ENCODE peak calls at places on chromosomes 2 and 18, in four cellular contexts. Q, N, R and A are unnamed samples.
A peak's percentile ranks its signal among the peaks of the same experiment; 100 is the strongest.

GRCh38 chr2:237697586-237698337 is 70.4 kb downstream of the LRRFIP1 start:
- DNase-seq in N (no peak), Q (no peak), R (no peak), A (no peak)

GRCh38 chr2:199457147-199458016 is at the start of gene SATB2:
- DNase-seq in Q (no peak), N (no peak), R (no peak), A (no peak)

GRCh38 chr18:57624988-57625387 is 3.4 kb upstream of the NARS1 start:
- DNase-seq in Q (no peak), N (no peak), R (peak; percentile 12), A (no peak)

GRCh38 chr2:120587997-120588336 is 147.7 kb upstream of the GLI2 start:
- DNase-seq in R (no peak), Q (no peak), N (no peak), A (no peak)

GRCh38 chr2:233691443-233692433 is 952 bp upstream of the UGT1A6 start:
- DNase-seq in R (no peak), Q (no peak), N (no peak), A (no peak)

GRCh38 chr2:148122788-148123187 is 101.9 kb downstream of the MBD5 start:
- DNase-seq in Q (no peak), R (no peak), N (no peak), A (no peak)

GRCh38 chr2:80117401-80117800 is 187.2 kb downstream of the LRRTM1 start:
- DNase-seq in N (no peak), R (no peak), Q (no peak), A (no peak)

GRCh38 chr2:68751397-68752339 is 17.1 kb downstream of the ARHGAP25 start:
- DNase-seq in Q (peak; percentile 28), N (peak; percentile 35), R (peak; percentile 60), A (peak; percentile 36)

GRCh38 chr2:37612382-37612781 is 59.1 kb downstream of the CDC42EP3 start:
- DNase-seq in Q (no peak), N (no peak), R (no peak), A (no peak)

GRCh38 chr2:211103989-211104388 is 547.6 kb downstream of the CPS1 start:
- DNase-seq in N (no peak), R (no peak), Q (no peak), A (no peak)

GRCh38 chr2:195317533-195317932 is 339.5 kb upstream of the SLC39A10 start:
- DNase-seq in R (no peak), N (no peak), Q (no peak), A (no peak)

GRCh38 chr2:1480671-1481076 is 67.4 kb downstream of the TPO start:
- DNase-seq in R (no peak), N (no peak), Q (no peak), A (no peak)

GRCh38 chr2:234952270-234953115 is 676 bp downstream of the SH3BP4 start:
- DNase-seq in Q (no peak), R (no peak), N (no peak), A (peak; percentile 33)

GRCh38 chr18:8176554-8176953 is 432.7 kb upstream of the RAB12 start:
- DNase-seq in R (no peak), N (no peak), Q (no peak), A (no peak)

GRCh38 chr2:175872716-175873115 is 129.4 kb downstream of the LNPK start:
- DNase-seq in Q (no peak), N (no peak), R (no peak), A (no peak)

GRCh38 chr2:159144776-159145614 is 141.5 kb downstream of the WDSUB1 start:
- DNase-seq in N (no peak), Q (no peak), R (no peak), A (no peak)

GRCh38 chr2:239727776-239728600 is 297.2 kb downstream of the NDUFA10 start:
- DNase-seq in N (no peak), Q (no peak), R (no peak), A (peak; percentile 72)

GRCh38 chr2:119681868-119682220 is 2.8 kb downstream of the TMEM177 start:
- DNase-seq in Q (no peak), R (no peak), N (no peak), A (no peak)

GRCh38 chr18:48581206-48581605 is 42.4 kb downstream of the CTIF start:
- DNase-seq in Q (no peak), R (no peak), N (no peak), A (no peak)

GRCh38 chr2:100292022-100292580 is 30.2 kb downstream of the LONRF2 start:
- DNase-seq in Q (no peak), N (no peak), R (peak; percentile 28), A (no peak)

GRCh38 chr2:16254356-16254965 is 314.1 kb downstream of the MYCN start:
- DNase-seq in N (no peak), Q (no peak), R (no peak), A (no peak)

GRCh38 chr2:240687741-240688562 is 3.7 kb upstream of the AQP12A start:
- DNase-seq in Q (no peak), N (no peak), R (no peak), A (no peak)

GRCh38 chr2:234676109-234676858 is 179.4 kb upstream of the ARL4C start:
- DNase-seq in Q (peak; percentile 88), R (no peak), N (no peak), A (no peak)

GRCh38 chr2:160426604-160427003 is 67.0 kb downstream of the RBMS1 start:
- DNase-seq in N (no peak), R (no peak), Q (no peak), A (no peak)

GRCh38 chr18:6013101-6013790 is 117.9 kb upstream of the TMEM200C start:
- DNase-seq in N (no peak), R (no peak), Q (no peak), A (no peak)

GRCh38 chr2:16553222-16553621 is 112.4 kb downstream of the CYRIA start:
- DNase-seq in N (no peak), Q (no peak), R (no peak), A (no peak)

GRCh38 chr2:85953476-85953875 is 64.7 kb upstream of the ST3GAL5 start:
- DNase-seq in R (peak; percentile 22), Q (no peak), N (no peak), A (no peak)

GRCh38 chr2:133326651-133327397 is 241.4 kb downstream of the NCKAP5 start:
- DNase-seq in R (no peak), N (no peak), Q (no peak), A (no peak)

GRCh38 chr18:76699923-76700322 is 122.4 kb upstream of the ZNF236 start:
- DNase-seq in R (no peak), N (no peak), Q (no peak), A (no peak)

GRCh38 chr2:53252115-53252514 is 515.5 kb upstream of the CHAC2 start:
- DNase-seq in Q (no peak), N (no peak), R (no peak), A (no peak)

GRCh38 chr2:29259221-29259620 is 144.0 kb downstream of the CLIP4 start:
- DNase-seq in Q (no peak), R (no peak), N (no peak), A (no peak)

GRCh38 chr18:7541835-7542234 is 25.3 kb upstream of the PTPRM start:
- DNase-seq in N (no peak), Q (no peak), R (no peak), A (no peak)

GRCh38 chr18:49863769-49864615 is 50.7 kb upstream of the ACAA2 start:
- DNase-seq in Q (no peak), N (no peak), R (no peak), A (no peak)

GRCh38 chr2:177075254-177075653 is 137.3 kb upstream of the HNRNPA3 start:
- DNase-seq in N (no peak), Q (no peak), R (no peak), A (no peak)

GRCh38 chr18:67783215-67783946 is 266.9 kb upstream of the DSEL start:
- DNase-seq in R (peak; percentile 59), N (no peak), Q (no peak), A (no peak)

GRCh38 chr2:161165266-161165665 is 5.0 kb downstream of the TANK start:
- DNase-seq in R (no peak), N (no peak), Q (no peak), A (no peak)

GRCh38 chr2:235774153-235774552 is 280.3 kb downstream of the AGAP1 start:
- DNase-seq in N (no peak), R (no peak), Q (no peak), A (no peak)